ENCODE peak calls at places on chromosomes 1 and 21, in four cellular contexts. R is ELR, M is BE2C, T is posterior cingulate gyrus. U is an unnamed sample.

GRCh38 chr1:1250828-1251284 is 4.3 kb upstream of the C1QTNF12 start:
- DNase-seq in R (no peak), M (peak; percentile 10), T (no peak), U (no peak)

GRCh38 chr1:61157420-61157987 is 75.1 kb downstream of the NFIA start:
- DNase-seq in R (peak; percentile 8), M (no peak), T (no peak), U (peak; percentile 78)

GRCh38 chr1:78633209-78633608 is 13.0 kb downstream of the IFI44L start:
- DNase-seq in R (no peak), M (no peak), T (no peak), U (no peak)

GRCh38 chr1:14662116-14662515 is 63.6 kb downstream of the KAZN start:
- DNase-seq in R (no peak), M (no peak), T (no peak), U (no peak)

GRCh38 chr1:80248886-80249285 is 1242.4 kb upstream of the ADGRL4 start:
- DNase-seq in R (peak; percentile 19), M (no peak), T (no peak), U (no peak)

GRCh38 chr21:21624674-21625073 is 626.5 kb downstream of the NCAM2 start:
- DNase-seq in R (peak; percentile 23), M (no peak), T (no peak), U (peak; percentile 47)

GRCh38 chr1:119947468-119947867 is 51.2 kb upstream of the ADAM30 start:
- DNase-seq in R (peak; percentile 90), M (no peak), T (no peak), U (peak; percentile 73)

GRCh38 chr1:8702848-8703810 is 114.3 kb downstream of the RERE start:
- DNase-seq in R (peak; percentile 86), M (peak; percentile 87), T (peak; percentile 96), U (no peak)

GRCh38 chr1:8560611-8561544 is 243.0 kb downstream of the SLC45A1 start:
- DNase-seq in R (peak; percentile 67), M (no peak), T (no peak), U (no peak)